ENCODE peak calls at places on chromosome 11, in nine cellular contexts. One of them, this sample, is unnamed.

GRCh38 chr11:63858628-63859550 is 20.0 kb downstream of the MARK2 start:
- DNase-seq in NCI-H1694: no peak
- DNase-seq in EL: peak
- DNase-seq in progenitor cell of endocrine pancreas: no peak
- DNase-seq in anterior cingulate cortex: no peak
- DNase-seq in ACHN: no peak
- DNase-seq in dermis blood vessel endothelial cell: peak
- DNase-seq in left ventricle myocardium inferior: peak
- DNase-seq in colonic mucosa: peak
- DNase-seq in this sample: no peak

GRCh38 chr11:71951741-71952310 is 23.0 kb downstream of the RNF121 start:
- DNase-seq in NCI-H1694: no peak
- DNase-seq in EL: no peak
- DNase-seq in progenitor cell of endocrine pancreas: no peak
- DNase-seq in anterior cingulate cortex: no peak
- DNase-seq in ACHN: no peak
- DNase-seq in dermis blood vessel endothelial cell: no peak
- DNase-seq in left ventricle myocardium inferior: no peak
- DNase-seq in colonic mucosa: no peak
- DNase-seq in this sample: no peak

GRCh38 chr11:113519989-113520613 is 44.9 kb upstream of the DRD2 start:
- DNase-seq in NCI-H1694: peak
- DNase-seq in EL: peak
- DNase-seq in progenitor cell of endocrine pancreas: no peak
- DNase-seq in anterior cingulate cortex: no peak
- DNase-seq in ACHN: no peak
- DNase-seq in dermis blood vessel endothelial cell: no peak
- DNase-seq in left ventricle myocardium inferior: no peak
- DNase-seq in colonic mucosa: no peak
- DNase-seq in this sample: no peak

GRCh38 chr11:108679045-108679444 is 14.2 kb downstream of the DDX10 start:
- DNase-seq in NCI-H1694: no peak
- DNase-seq in EL: no peak
- DNase-seq in progenitor cell of endocrine pancreas: no peak
- DNase-seq in anterior cingulate cortex: no peak
- DNase-seq in ACHN: no peak
- DNase-seq in dermis blood vessel endothelial cell: no peak
- DNase-seq in left ventricle myocardium inferior: no peak
- DNase-seq in colonic mucosa: no peak
- DNase-seq in this sample: no peak

GRCh38 chr11:84260862-84261261 is 974.7 kb upstream of the CCDC90B start:
- DNase-seq in NCI-H1694: no peak
- DNase-seq in EL: no peak
- DNase-seq in progenitor cell of endocrine pancreas: no peak
- DNase-seq in anterior cingulate cortex: no peak
- DNase-seq in ACHN: no peak
- DNase-seq in dermis blood vessel endothelial cell: no peak
- DNase-seq in left ventricle myocardium inferior: no peak
- DNase-seq in colonic mucosa: no peak
- DNase-seq in this sample: no peak

GRCh38 chr11:17406818-17407149 is 18.3 kb upstream of the KCNJ11 start:
- DNase-seq in NCI-H1694: no peak
- DNase-seq in EL: no peak
- DNase-seq in progenitor cell of endocrine pancreas: no peak
- DNase-seq in anterior cingulate cortex: no peak
- DNase-seq in ACHN: no peak
- DNase-seq in dermis blood vessel endothelial cell: no peak
- DNase-seq in left ventricle myocardium inferior: no peak
- DNase-seq in colonic mucosa: no peak
- DNase-seq in this sample: no peak

GRCh38 chr11:45354976-45355705 is 69.0 kb upstream of the SYT13 start:
- DNase-seq in NCI-H1694: peak
- DNase-seq in EL: peak
- DNase-seq in progenitor cell of endocrine pancreas: peak
- DNase-seq in anterior cingulate cortex: peak
- DNase-seq in ACHN: peak
- DNase-seq in dermis blood vessel endothelial cell: peak
- DNase-seq in left ventricle myocardium inferior: peak
- DNase-seq in colonic mucosa: peak
- DNase-seq in this sample: peak

GRCh38 chr11:76660533-76661305 is 9.8 kb downstream of the LRRC32 start:
- DNase-seq in NCI-H1694: no peak
- DNase-seq in EL: no peak
- DNase-seq in progenitor cell of endocrine pancreas: no peak
- DNase-seq in anterior cingulate cortex: no peak
- DNase-seq in ACHN: no peak
- DNase-seq in dermis blood vessel endothelial cell: no peak
- DNase-seq in left ventricle myocardium inferior: no peak
- DNase-seq in colonic mucosa: no peak
- DNase-seq in this sample: no peak

GRCh38 chr11:45850446-45850845 is 3.2 kb downstream of the CRY2 start:
- DNase-seq in NCI-H1694: no peak
- DNase-seq in EL: peak
- DNase-seq in progenitor cell of endocrine pancreas: no peak
- DNase-seq in anterior cingulate cortex: no peak
- DNase-seq in ACHN: peak
- DNase-seq in dermis blood vessel endothelial cell: no peak
- DNase-seq in left ventricle myocardium inferior: no peak
- DNase-seq in colonic mucosa: no peak
- DNase-seq in this sample: no peak

GRCh38 chr11:221998-222789 is 13.9 kb downstream of the SIRT3 start:
- DNase-seq in NCI-H1694: no peak
- DNase-seq in EL: no peak
- DNase-seq in progenitor cell of endocrine pancreas: no peak
- DNase-seq in anterior cingulate cortex: no peak
- DNase-seq in ACHN: no peak
- DNase-seq in dermis blood vessel endothelial cell: no peak
- DNase-seq in left ventricle myocardium inferior: no peak
- DNase-seq in colonic mucosa: no peak
- DNase-seq in this sample: no peak